ENCODE peak calls at places on chromosomes 5 and 9, in five cellular contexts. P, T, Z, I and A are unnamed samples.

GRCh38 chr5:96896806-96897205 is 20.5 kb downstream of the ERAP2 start:
- DNase-seq in Z (no peak), T (peak), P (no peak), I (no peak), A (no peak)

GRCh38 chr9:6506571-6506970 is 93.6 kb downstream of the UHRF2 start:
- DNase-seq in T (peak), I (no peak), Z (no peak), P (no peak), A (no peak)

GRCh38 chr5:149150457-149150856 is 9.2 kb downstream of the ABLIM3 start:
- DNase-seq in P (no peak), T (no peak), Z (no peak), I (no peak), A (no peak)

GRCh38 chr9:130402645-130403440 is 41.9 kb upstream of the ASS1 start:
- DNase-seq in T (no peak), I (no peak), Z (no peak), P (no peak), A (no peak)

GRCh38 chr5:117454716-117455212 is 880.1 kb upstream of the SEMA6A start:
- DNase-seq in T (peak), I (peak), P (peak), Z (peak), A (peak)

GRCh38 chr5:135244620-135245021 is 154.4 kb downstream of the MACROH2A1 start:
- DNase-seq in T (no peak), Z (peak), P (no peak), I (no peak), A (no peak)

GRCh38 chr5:180600554-180601041 is 9.3 kb upstream of the SCGB3A1 start:
- DNase-seq in I (no peak), T (no peak), P (no peak), Z (peak), A (no peak)

GRCh38 chr5:179258001-179258921 is 87.0 kb downstream of the ADAMTS2 start:
- DNase-seq in Z (peak), P (no peak), T (no peak), I (no peak), A (no peak)

GRCh38 chr5:80083115-80083890 is 48.2 kb downstream of the THBS4 start:
- DNase-seq in I (peak), T (peak), Z (no peak), P (peak), A (peak)

GRCh38 chr5:177370488-177371119 is 12.9 kb downstream of the RGS14 start:
- DNase-seq in I (no peak), P (peak), T (peak), Z (peak), A (peak)

GRCh38 chr5:59021837-59022514 is 439.1 kb downstream of the RAB3C start:
- DNase-seq in I (no peak), Z (no peak), T (no peak), P (no peak), A (no peak)

GRCh38 chr5:148998174-148998797 is 64.6 kb downstream of the SH3TC2 start:
- DNase-seq in T (peak), Z (no peak), P (peak), I (no peak), A (peak)

GRCh38 chr5:133723651-133724366 is 111.5 kb upstream of the FSTL4 start:
- DNase-seq in Z (no peak), T (no peak), I (no peak), P (no peak), A (no peak)

GRCh38 chr9:120735415-120736126 is 21.3 kb upstream of the MEGF9 start:
- DNase-seq in Z (no peak), T (peak), P (no peak), I (no peak), A (no peak)

GRCh38 chr9:123742009-123742767 is 187.7 kb downstream of the DENND1A start:
- DNase-seq in I (no peak), Z (no peak), T (no peak), P (no peak), A (no peak)

GRCh38 chr9:123660691-123661090 is 269.2 kb downstream of the DENND1A start:
- DNase-seq in Z (no peak), I (no peak), P (no peak), T (peak), A (no peak)

GRCh38 chr9:87464110-87464991 is 33.3 kb upstream of the DAPK1 start:
- DNase-seq in P (no peak), T (no peak), Z (no peak), I (no peak), A (no peak)

GRCh38 chr5:120778491-120779293 is 314.6 kb downstream of the PRR16 start:
- DNase-seq in Z (no peak), T (no peak), P (no peak), I (no peak), A (no peak)

DNA sequence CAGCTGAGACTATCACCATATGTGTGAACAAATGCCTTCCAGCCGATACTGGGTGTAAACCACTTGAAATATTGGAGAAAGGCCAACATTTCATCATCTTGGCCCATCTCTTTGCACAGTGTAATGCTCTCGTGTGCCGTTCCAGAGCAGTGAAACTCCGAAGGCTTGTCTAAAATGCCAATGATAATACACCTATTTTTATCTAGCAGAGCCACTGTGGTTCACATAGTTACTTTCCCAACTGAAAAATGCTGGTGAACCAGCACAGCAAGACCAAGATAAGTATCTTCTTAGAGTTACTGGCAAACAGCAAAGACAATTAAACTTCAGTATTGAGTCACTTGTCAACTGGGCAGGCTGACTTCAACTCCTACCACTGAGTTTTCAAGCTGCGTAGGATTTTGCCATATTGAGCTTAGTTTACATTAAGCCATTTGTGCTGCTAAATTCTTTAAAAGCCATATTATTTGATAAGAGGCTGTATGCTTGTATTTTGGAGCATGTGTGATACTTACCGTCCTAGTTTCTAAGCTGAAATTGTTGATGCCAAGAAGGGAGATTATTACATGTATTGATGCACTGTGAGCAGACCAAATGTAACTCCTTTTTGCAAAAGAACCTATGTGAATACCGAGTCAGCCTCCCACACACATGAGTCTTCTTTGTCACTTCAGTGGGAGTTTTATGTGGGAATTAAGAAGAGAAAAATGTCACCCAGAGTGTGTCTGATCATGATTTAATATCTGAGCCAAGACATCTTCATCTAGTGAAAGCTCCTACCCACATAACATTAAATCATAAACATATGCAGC is 380.1 kb upstream of the ACTBL2 start:
- DNase-seq in Z (no peak), P (no peak), T (no peak), I (no peak), A (no peak)
- H3K27ac ChIP-seq in Z (no peak), P (no peak), T (no peak), I (no peak), A (no peak)

DNA sequence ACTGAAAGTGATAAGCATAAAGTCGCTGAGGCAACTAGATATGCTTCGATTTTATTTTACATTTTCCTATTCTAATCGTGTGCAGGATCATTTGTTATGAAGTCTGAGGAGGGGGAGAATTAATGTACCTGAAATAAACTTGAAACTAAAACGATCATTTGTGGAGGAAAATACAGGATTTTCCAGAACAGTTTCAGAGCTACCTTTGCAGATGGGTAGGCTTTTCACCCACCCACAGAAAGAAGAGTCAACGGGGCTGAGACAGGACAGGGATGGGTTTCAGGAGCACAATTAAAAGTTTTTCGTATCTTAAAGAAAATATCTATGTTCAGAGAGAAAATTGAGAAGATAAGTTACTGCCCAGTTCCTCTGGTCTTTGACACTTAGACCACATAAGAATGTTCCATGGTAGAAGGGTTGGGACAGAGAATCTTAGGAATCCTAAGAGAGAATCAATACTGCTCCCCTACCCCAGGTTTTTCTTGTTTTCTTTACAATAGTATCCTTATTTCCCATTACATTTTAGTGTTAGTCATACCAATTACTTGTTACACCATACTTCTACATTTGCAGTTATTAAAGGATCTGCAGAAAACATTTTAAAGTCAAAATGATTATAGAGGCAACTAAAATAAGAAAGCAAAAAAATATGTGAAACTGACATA is 211.4 kb downstream of the DEPDC1B start:
- DNase-seq in T (no peak), Z (no peak), I (no peak), P (no peak), A (no peak)
- H3K4me3 ChIP-seq in T (no peak), Z (no peak), I (no peak), P (no peak), A (no peak)

GRCh38 chr5:141199359-141200235 is at the start of gene PCDHB11:
- DNase-seq in Z (no peak), T (peak), P (peak), I (no peak), A (no peak)
- H3K27ac ChIP-seq in Z (no peak), T (no peak), P (no peak), I (no peak), A (no peak)

GRCh38 chr9:136645903-136646754 is 16.6 kb upstream of the EGFL7 start:
- DNase-seq in P (no peak), Z (peak), I (no peak), T (no peak), A (no peak)

GRCh38 chr9:136644593-136645342 is 17.9 kb upstream of the EGFL7 start:
- DNase-seq in Z (peak), I (peak), T (peak), P (peak), A (peak)

GRCh38 chr9:136645343-136645902 is 17.3 kb upstream of the EGFL7 start:
- DNase-seq in P (no peak), T (no peak), I (no peak), Z (peak), A (no peak)

GRCh38 chr9:136644343-136644592 is 18.4 kb upstream of the EGFL7 start:
- DNase-seq in I (no peak), Z (no peak), P (no peak), T (no peak), A (no peak)

DNA sequence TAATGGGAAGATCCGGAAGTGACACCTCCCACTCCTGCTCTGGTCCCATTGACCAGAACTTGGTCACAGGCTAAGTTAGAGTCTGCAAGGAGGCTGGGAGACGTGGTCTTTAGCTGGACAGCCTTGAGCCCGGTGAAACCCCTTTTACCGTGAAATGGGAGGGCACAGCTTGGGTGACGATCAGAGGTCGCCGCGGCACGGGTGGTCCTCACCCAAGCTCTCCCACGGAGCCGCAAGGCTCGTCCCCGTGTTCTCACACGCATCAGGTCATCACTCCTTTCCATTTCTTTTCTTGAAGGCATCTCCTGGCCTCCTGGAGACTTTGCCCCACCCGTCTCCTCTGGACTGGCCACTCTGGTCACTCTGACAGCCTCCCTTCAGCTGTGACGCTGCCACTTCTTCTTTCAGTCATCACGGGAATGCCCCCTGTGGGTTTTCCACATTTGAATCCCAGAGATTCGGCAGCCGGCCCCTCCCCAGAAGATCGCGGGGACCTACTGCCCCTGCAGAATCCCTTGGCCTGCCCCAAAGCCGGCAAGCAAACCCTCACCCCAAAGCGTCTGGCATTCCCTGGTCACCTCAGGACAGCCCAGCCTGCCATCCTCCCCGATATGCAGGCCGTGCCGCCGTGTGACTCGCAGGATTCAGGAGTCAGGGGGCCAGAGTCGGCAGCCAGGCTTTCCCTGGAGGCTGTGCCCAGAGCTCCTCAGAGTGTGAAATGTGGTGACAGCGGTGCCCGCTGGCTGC is 18.9 kb upstream of the EGFL7 start:
- DNase-seq in T (no peak), Z (peak), P (no peak), I (no peak), A (no peak)
- H3K4me3 ChIP-seq in T (no peak), Z (no peak), P (no peak), I (no peak), A (no peak)